ENCODE peak calls at places on chromosomes 16 and 17, in five cellular contexts. Z, M, V, Y and F are unnamed samples.

GRCh38 chr16:71537643-71538042 is 11.4 kb downstream of the CHST4 start:
- DNase-seq in Z (no peak), M (peak; percentile 64), V (peak; percentile 71), Y (no peak), F (peak; percentile 25)

GRCh38 chr16:10253344-10253855 is 71.2 kb upstream of the GRIN2A start:
- DNase-seq in Z (no peak), M (no peak), V (no peak), Y (no peak), F (no peak)

GRCh38 chr16:763386-763785 is 2.9 kb downstream of the MSLN start:
- DNase-seq in Z (no peak), M (no peak), V (no peak), Y (no peak), F (no peak)

GRCh38 chr17:2689411-2690164 is 22.0 kb downstream of the CLUH start:
- DNase-seq in Z (peak; percentile 59), M (peak; percentile 22), V (no peak), Y (no peak), F (no peak)

GRCh38 chr16:89242795-89243200 is 25.3 kb downstream of the ZNF778 start:
- DNase-seq in Z (no peak), M (peak; percentile 26), V (no peak), Y (no peak), F (no peak)

GRCh38 chr16:3076577-3076976 is 11.1 kb downstream of the IL32 start:
- DNase-seq in Z (no peak), M (no peak), V (no peak), Y (no peak), F (no peak)

GRCh38 chr17:16870253-16871245 is 101.4 kb downstream of the TNFRSF13B start:
- DNase-seq in Z (no peak), M (no peak), V (no peak), Y (no peak), F (no peak)

GRCh38 chr16:72066747-72067146 is 3.7 kb downstream of the HPR start:
- DNase-seq in Z (no peak), M (peak; percentile 17), V (peak; percentile 39), Y (no peak), F (peak; percentile 14)

GRCh38 chr16:84819644-84820304 is at the start of gene CRISPLD2:
- DNase-seq in Z (peak; percentile 95), M (peak; percentile 84), V (peak; percentile 97), Y (peak; percentile 75), F (peak; percentile 46)

GRCh38 chr17:8072339-8072726 is 15.2 kb downstream of the ALOX12B start:
- DNase-seq in Z (no peak), M (no peak), V (no peak), Y (no peak), F (no peak)

GRCh38 chr16:88068476-88069396 is 117.5 kb downstream of the BANP start:
- DNase-seq in Z (no peak), M (no peak), V (no peak), Y (no peak), F (no peak)

GRCh38 chr17:28745777-28746473 is 2.1 kb downstream of the TRAF4 start:
- DNase-seq in Z (no peak), M (peak; percentile 79), V (peak; percentile 53), Y (no peak), F (no peak)

GRCh38 chr16:67886387-67886786 is 1.7 kb downstream of the NRN1L start:
- DNase-seq in Z (no peak), M (no peak), V (no peak), Y (no peak), F (no peak)

GRCh38 chr17:61408151-61409041 is 8.8 kb downstream of the TBX2 start:
- DNase-seq in Z (no peak), M (no peak), V (no peak), Y (no peak), F (no peak)

GRCh38 chr17:48048321-48049140 is at the start of gene NFE2L1:
- DNase-seq in Z (peak; percentile 92), M (peak; percentile 77), V (peak; percentile 99), Y (peak; percentile 74), F (peak; percentile 69)

GRCh38 chr17:17884281-17885028 is 47.7 kb upstream of the SREBF1 start:
- DNase-seq in Z (no peak), M (no peak), V (no peak), Y (no peak), F (no peak)

GRCh38 chr16:53775821-53776431 is 72.0 kb downstream of the FTO start:
- DNase-seq in Z (no peak), M (peak; percentile 33), V (peak; percentile 77), Y (peak; percentile 12), F (peak; percentile 77)

GRCh38 chr16:21161211-21161610 is 2.7 kb downstream of the LDAF1 start:
- DNase-seq in Z (no peak), M (no peak), V (no peak), Y (no peak), F (no peak)

GRCh38 chr16:14419817-14420216 is 210.2 kb downstream of the PARN start:
- DNase-seq in Z (no peak), M (no peak), V (no peak), Y (no peak), F (no peak)

DNA sequence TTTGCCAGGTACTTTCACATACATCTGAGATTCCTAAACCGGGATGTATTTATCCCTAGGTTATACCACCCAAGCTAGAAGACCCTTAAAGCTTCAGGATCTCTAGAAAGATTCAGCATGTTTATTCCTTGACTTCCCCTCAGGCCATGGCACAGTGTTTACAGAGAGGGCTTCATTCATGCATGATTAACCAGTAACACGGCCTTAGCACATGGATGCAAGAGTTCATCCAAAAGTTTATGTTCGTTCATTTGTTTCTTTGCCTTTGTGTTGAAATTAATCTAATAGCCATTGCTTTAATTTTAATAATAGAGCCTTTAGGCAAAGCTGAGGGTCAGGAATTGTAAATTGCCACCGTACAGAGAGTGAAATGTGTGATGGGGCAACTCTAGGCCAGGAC is 13.8 kb downstream of the PCTP start:
- DNase-seq in Z (no peak), M (no peak), V (no peak), Y (no peak), F (no peak)
- H3K4me3 ChIP-seq in Z (no peak overlapping the region), M (no peak overlapping the region), V (no peak overlapping the region), Y (no peak overlapping the region), F (no peak overlapping the region)

DNA sequence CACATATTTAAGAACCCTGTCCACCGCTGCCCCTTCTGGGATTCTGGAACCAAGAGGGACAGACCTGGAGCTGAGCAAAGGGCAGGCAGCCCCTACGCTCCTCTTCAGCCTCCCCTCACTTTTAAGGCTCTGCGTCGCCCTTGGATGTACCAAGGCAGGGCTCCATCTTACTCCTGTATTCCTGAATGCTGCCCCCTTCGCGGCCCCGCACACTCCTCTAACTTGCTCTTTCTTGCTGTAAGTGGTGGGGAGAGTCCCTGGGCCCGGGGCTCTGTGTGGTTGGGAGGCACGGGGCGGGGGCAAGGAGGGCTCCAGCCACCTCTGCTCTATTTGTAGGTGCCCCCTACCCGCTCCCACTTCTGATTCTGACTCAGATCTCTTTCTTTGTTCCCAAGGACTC is 1.2 kb downstream of the TNS4 start:
- DNase-seq in Z (no peak), M (no peak), V (no peak), Y (no peak), F (no peak)
- H3K4me3 ChIP-seq in Z (no peak overlapping the region), M (no peak overlapping the region), V (no peak overlapping the region), Y (no peak overlapping the region), F (no peak overlapping the region)

GRCh38 chr16:28933176-28933575 is 1.4 kb downstream of the CD19 start:
- DNase-seq in Z (no peak), M (no peak), V (no peak), Y (no peak), F (no peak)
- H3K4me3 ChIP-seq in Z (no peak overlapping the region), M (no peak overlapping the region), V (no peak overlapping the region), Y (no peak overlapping the region), F (no peak overlapping the region)

DNA sequence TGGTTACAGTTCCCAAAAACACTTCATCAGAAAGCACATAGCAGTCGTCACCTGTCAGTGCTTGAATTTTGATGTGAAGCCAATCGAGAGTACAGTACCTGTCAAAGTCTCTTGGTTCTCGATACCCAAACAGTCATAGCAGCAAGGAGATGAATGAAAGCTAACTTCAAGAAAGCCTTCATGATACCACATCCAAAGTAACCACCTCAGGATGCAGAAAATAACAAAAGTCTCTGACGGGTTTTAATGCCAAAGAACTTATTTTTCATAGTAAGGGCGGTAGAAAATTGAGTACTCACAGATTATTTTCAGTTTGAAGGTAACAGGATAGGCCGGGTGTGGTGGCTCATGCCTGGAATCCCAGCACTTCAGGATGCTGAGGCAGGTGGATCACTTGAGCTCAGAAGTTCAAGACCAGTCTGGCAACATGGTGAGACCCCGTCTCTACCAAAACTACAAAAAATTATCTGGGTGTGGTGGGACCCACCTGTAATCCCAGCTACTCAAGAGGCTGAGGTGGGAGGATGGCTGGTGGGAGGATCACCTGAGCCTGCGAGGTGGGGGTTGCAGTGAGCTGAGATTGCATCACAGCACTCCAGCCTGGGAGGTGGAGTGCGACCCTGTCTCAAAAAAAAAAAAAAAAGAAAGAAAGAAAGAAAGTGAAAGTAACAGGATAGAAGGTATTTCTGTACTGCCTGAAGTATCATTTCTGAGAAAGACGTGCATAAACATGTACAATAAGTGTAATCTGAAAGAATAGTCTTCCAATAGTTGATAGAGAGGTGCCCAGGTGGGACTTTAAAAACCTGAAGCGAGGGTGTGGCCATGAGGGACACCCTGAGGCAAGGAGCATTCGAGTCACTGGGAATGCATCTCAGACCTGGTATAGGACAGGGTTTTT is 15.4 kb downstream of the MFSD11 start:
- DNase-seq in Z (no peak), M (no peak), V (no peak), Y (no peak), F (no peak)
- H3K4me3 ChIP-seq in Z (no peak overlapping the region), M (no peak overlapping the region), V (no peak overlapping the region), Y (no peak overlapping the region), F (no peak overlapping the region)

GRCh38 chr17:66129759-66130158 is 62.2 kb downstream of the CEP112 start:
- DNase-seq in Z (no peak), M (no peak), V (no peak), Y (no peak), F (no peak)

GRCh38 chr17:66135896-66136295 is 56.0 kb downstream of the CEP112 start:
- DNase-seq in Z (no peak), M (no peak), V (no peak), Y (no peak), F (no peak)

GRCh38 chr17:66138120-66138519 is 53.8 kb downstream of the CEP112 start:
- DNase-seq in Z (no peak), M (no peak), V (no peak), Y (no peak), F (no peak)

GRCh38 chr17:66135219-66135618 is 56.7 kb downstream of the CEP112 start:
- DNase-seq in Z (no peak), M (no peak), V (no peak), Y (no peak), F (no peak)
- H3K4me3 ChIP-seq in Z (no peak overlapping the region), M (no peak overlapping the region), V (no peak overlapping the region), Y (no peak overlapping the region), F (no peak overlapping the region)

DNA sequence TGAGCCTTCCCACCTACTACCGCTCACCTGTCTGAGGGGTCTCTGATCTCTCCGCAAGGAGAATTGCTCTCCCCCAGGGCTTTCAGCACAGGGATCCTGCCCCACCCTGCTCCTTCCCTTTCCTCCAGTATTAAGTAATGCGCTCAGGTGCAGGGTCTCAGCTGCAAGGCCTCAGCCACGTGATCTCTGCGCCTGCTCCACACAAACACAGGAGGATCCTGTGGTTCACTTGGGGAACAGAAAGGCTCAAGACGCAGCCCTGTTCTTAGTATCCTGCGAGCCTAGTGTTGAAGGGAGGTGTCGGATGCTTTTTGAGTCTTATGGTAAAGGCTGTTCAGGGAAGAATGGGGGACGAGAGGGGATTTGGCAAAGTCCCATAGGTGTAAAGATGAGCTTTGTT is 41.6 kb upstream of the GCSH start:
- DNase-seq in Z (no peak), M (no peak), V (no peak), Y (no peak), F (no peak)
- H3K4me3 ChIP-seq in Z (no peak overlapping the region), M (no peak overlapping the region), V (no peak overlapping the region), Y (no peak overlapping the region), F (no peak overlapping the region)